ENCODE peak calls at places on chromosome 1, in four cellular contexts. One of them, this sample, is unnamed.

GRCh38 chr1:69410457-69410850 is 157.3 kb upstream of the LRRC7 start:
- DNase-seq in mesothelial cell of epicardium: no peak
- DNase-seq in NCI-H1048: no peak
- DNase-seq in fibroblast of pulmonary artery: no peak
- DNase-seq in this sample: no peak

GRCh38 chr1:222373831-222374603 is 173.9 kb downstream of the HHIPL2 start:
- DNase-seq in NCI-H1048: no peak
- DNase-seq in fibroblast of pulmonary artery: no peak
- DNase-seq in mesothelial cell of epicardium: no peak
- DNase-seq in this sample: no peak

GRCh38 chr1:165408518-165408917 is 36.4 kb downstream of the RXRG start:
- DNase-seq in NCI-H1048: no peak
- DNase-seq in mesothelial cell of epicardium: no peak
- DNase-seq in fibroblast of pulmonary artery: peak
- DNase-seq in this sample: no peak

GRCh38 chr1:30368841-30369240 is 354.5 kb downstream of the MATN1 start:
- DNase-seq in mesothelial cell of epicardium: no peak
- DNase-seq in NCI-H1048: no peak
- DNase-seq in fibroblast of pulmonary artery: no peak
- DNase-seq in this sample: no peak

GRCh38 chr1:63223426-63223825 is 98.9 kb upstream of the FOXD3 start:
- DNase-seq in NCI-H1048: no peak
- DNase-seq in mesothelial cell of epicardium: no peak
- DNase-seq in fibroblast of pulmonary artery: no peak
- DNase-seq in this sample: no peak

GRCh38 chr1:221724931-221725605 is 16.8 kb downstream of the DUSP10 start:
- DNase-seq in NCI-H1048: no peak
- DNase-seq in mesothelial cell of epicardium: no peak
- DNase-seq in fibroblast of pulmonary artery: peak
- DNase-seq in this sample: no peak

GRCh38 chr1:54581621-54582035 is 33.6 kb downstream of the ACOT11 start:
- DNase-seq in NCI-H1048: no peak
- DNase-seq in mesothelial cell of epicardium: no peak
- DNase-seq in fibroblast of pulmonary artery: peak
- DNase-seq in this sample: no peak

GRCh38 chr1:201539561-201540404 is 856 bp downstream of the NAV1 start:
- DNase-seq in NCI-H1048: no peak
- DNase-seq in fibroblast of pulmonary artery: peak
- DNase-seq in mesothelial cell of epicardium: no peak
- DNase-seq in this sample: no peak

GRCh38 chr1:23224721-23225648 is 7.7 kb upstream of the HTR1D start:
- DNase-seq in NCI-H1048: no peak
- DNase-seq in mesothelial cell of epicardium: no peak
- DNase-seq in fibroblast of pulmonary artery: peak
- DNase-seq in this sample: no peak